ENCODE peak calls at places on chromosomes 4 and X, in six cellular contexts. L is RPMI7951; N is activated CD8-positive, alpha-beta memory T cell treated with anti-CD3 and anti-CD28 coated beads, Interleukin-2, amount 50 U/mL, for 4 hours; W is Right ventricle myocardium inferior; C is A549; G is AG09309. B is an unnamed sample.

GRCh38 chr4:47287735-47288134 is 175.8 kb downstream of the COMMD8 start:
- DNase-seq in C (no peak), L (peak), G (peak), N (no peak), W (no peak), B (peak)

GRCh38 chr4:41069268-41069667 is 145.1 kb downstream of the APBB2 start:
- DNase-seq in L (peak), C (no peak), W (no peak), G (no peak), N (no peak), B (no peak)

GRCh38 chr4:19532120-19532848 is 719.4 kb upstream of the SLIT2 start:
- DNase-seq in C (no peak), N (no peak), L (peak), W (no peak), G (no peak), B (no peak)

GRCh38 chr4:38313999-38314561 is 349.9 kb upstream of the KLF3 start:
- DNase-seq in W (no peak), N (no peak), C (no peak), G (no peak), L (peak), B (peak)

GRCh38 chr4:114028071-114028470 is 48.6 kb upstream of the ARSJ start:
- DNase-seq in W (no peak), L (no peak), G (no peak), C (no peak), N (no peak), B (no peak)

GRCh38 chr4:101175896-101176676 is 171.2 kb downstream of the PPP3CA start:
- DNase-seq in W (no peak), N (no peak), G (no peak), L (no peak), C (no peak), B (no peak)

GRCh38 chr4:48538358-48538757 is 48.3 kb downstream of the ZAR1 start:
- DNase-seq in C (no peak), N (no peak), L (no peak), G (no peak), W (no peak), B (no peak)

GRCh38 chr4:48141048-48141447 is 7.0 kb upstream of the TXK start:
- DNase-seq in N (no peak), C (peak), G (peak), W (no peak), L (peak), B (peak)

GRCh38 chrX:86133761-86134160 is 14.5 kb upstream of the DACH2 start:
- DNase-seq in G (no peak), N (no peak), C (no peak), L (peak), W (no peak), B (peak)

GRCh38 chrX:15738686-15739016 is 581 bp downstream of the CA5B start:
- DNase-seq in G (no peak), W (no peak), L (peak), N (no peak), C (no peak), B (no peak)

GRCh38 chr4:149031399-149031798 is 589.2 kb upstream of the NR3C2 start:
- DNase-seq in N (no peak), C (no peak), L (no peak), G (no peak), W (no peak), B (peak)

B was measured in SK-MEL-5.